ENCODE peak calls at places on chromosomes 1 and 21, in eight cellular contexts. One of them, this sample, is unnamed. For H3K4me1 and H3K36me3, the result is how much of the 10 kb centered on the place peaks cover.

GRCh38 chr1:67646145-67647035 is 38.6 kb upstream of the GADD45A start:
- DNase-seq in GM23338: no peak
- DNase-seq in cardiac muscle cell: peak
- DNase-seq in PC-9: peak
- DNase-seq in neuronal stem cell: peak
- DNase-seq in colonic mucosa: peak
- DNase-seq in aorta: peak
- DNase-seq in suprapubic skin: no peak
- DNase-seq in this sample: no peak

GRCh38 chr1:205350626-205351235 is 6.0 kb downstream of the KLHDC8A start:
- DNase-seq in GM23338: peak
- DNase-seq in cardiac muscle cell: no peak
- DNase-seq in PC-9: no peak
- DNase-seq in neuronal stem cell: no peak
- DNase-seq in colonic mucosa: no peak
- DNase-seq in aorta: no peak
- DNase-seq in suprapubic skin: no peak
- DNase-seq in this sample: no peak

GRCh38 chr1:29120955-29121485 is 2.7 kb downstream of the TMEM200B start:
- DNase-seq in GM23338: peak
- DNase-seq in cardiac muscle cell: peak
- DNase-seq in PC-9: no peak
- DNase-seq in neuronal stem cell: peak
- DNase-seq in colonic mucosa: peak
- DNase-seq in aorta: no peak
- DNase-seq in suprapubic skin: peak
- DNase-seq in this sample: no peak

GRCh38 chr1:77416692-77417450 is 135.1 kb downstream of the AK5 start:
- DNase-seq in GM23338: peak
- DNase-seq in cardiac muscle cell: no peak
- DNase-seq in PC-9: no peak
- DNase-seq in neuronal stem cell: no peak
- DNase-seq in colonic mucosa: no peak
- DNase-seq in aorta: no peak
- DNase-seq in suprapubic skin: no peak
- DNase-seq in this sample: peak

GRCh38 chr1:30334767-30335166 is 388.6 kb downstream of the MATN1 start:
- DNase-seq in GM23338: no peak
- DNase-seq in cardiac muscle cell: no peak
- DNase-seq in PC-9: no peak
- DNase-seq in neuronal stem cell: no peak
- DNase-seq in colonic mucosa: no peak
- DNase-seq in aorta: no peak
- DNase-seq in suprapubic skin: no peak
- DNase-seq in this sample: no peak

GRCh38 chr1:110338200-110339039 is 757 bp upstream of the RBM15 start:
- DNase-seq in GM23338: peak
- DNase-seq in cardiac muscle cell: peak
- DNase-seq in PC-9: peak
- DNase-seq in neuronal stem cell: peak
- DNase-seq in colonic mucosa: peak
- DNase-seq in aorta: peak
- DNase-seq in suprapubic skin: peak
- DNase-seq in this sample: peak

GRCh38 chr1:165887877-165888551 is 60.6 kb downstream of the UCK2 start:
- DNase-seq in GM23338: no peak
- DNase-seq in cardiac muscle cell: no peak
- DNase-seq in PC-9: peak
- DNase-seq in neuronal stem cell: no peak
- DNase-seq in colonic mucosa: no peak
- DNase-seq in aorta: no peak
- DNase-seq in suprapubic skin: no peak
- DNase-seq in this sample: no peak

GRCh38 chr1:234950598-234950997 is 178.0 kb downstream of the TOMM20 start:
- DNase-seq in GM23338: no peak
- DNase-seq in cardiac muscle cell: no peak
- DNase-seq in PC-9: no peak
- DNase-seq in neuronal stem cell: no peak
- DNase-seq in colonic mucosa: no peak
- DNase-seq in aorta: no peak
- DNase-seq in suprapubic skin: no peak
- DNase-seq in this sample: no peak

GRCh38 chr1:200488375-200489165 is 78.7 kb upstream of the ZNF281 start:
- DNase-seq in GM23338: peak
- DNase-seq in cardiac muscle cell: peak
- DNase-seq in PC-9: peak
- DNase-seq in neuronal stem cell: peak
- DNase-seq in colonic mucosa: peak
- DNase-seq in aorta: no peak
- DNase-seq in suprapubic skin: no peak
- DNase-seq in this sample: peak

GRCh38 chr1:165434264-165434663 is 10.7 kb downstream of the RXRG start:
- DNase-seq in GM23338: peak
- DNase-seq in cardiac muscle cell: peak
- DNase-seq in PC-9: no peak
- DNase-seq in neuronal stem cell: peak
- DNase-seq in colonic mucosa: no peak
- DNase-seq in aorta: no peak
- DNase-seq in suprapubic skin: no peak
- DNase-seq in this sample: no peak

GRCh38 chr1:231040800-231041704 is 998 bp upstream of the FAM89A start:
- DNase-seq in GM23338: peak
- DNase-seq in cardiac muscle cell: peak
- DNase-seq in PC-9: no peak
- DNase-seq in neuronal stem cell: no peak
- DNase-seq in colonic mucosa: no peak
- DNase-seq in aorta: peak
- DNase-seq in suprapubic skin: peak
- DNase-seq in this sample: peak

GRCh38 chr1:85311818-85312217 is 35.4 kb upstream of the BCL10 start:
- DNase-seq in GM23338: no peak
- DNase-seq in cardiac muscle cell: no peak
- DNase-seq in PC-9: no peak
- DNase-seq in neuronal stem cell: no peak
- DNase-seq in colonic mucosa: no peak
- DNase-seq in aorta: no peak
- DNase-seq in suprapubic skin: no peak
- DNase-seq in this sample: no peak

GRCh38 chr1:22789356-22789994 is 78.8 kb downstream of the EPHB2 start:
- DNase-seq in GM23338: no peak
- DNase-seq in cardiac muscle cell: no peak
- DNase-seq in PC-9: no peak
- DNase-seq in neuronal stem cell: no peak
- DNase-seq in colonic mucosa: no peak
- DNase-seq in aorta: no peak
- DNase-seq in suprapubic skin: no peak
- DNase-seq in this sample: no peak

GRCh38 chr1:224170748-224171478 is 12.1 kb upstream of the DEGS1 start:
- DNase-seq in GM23338: peak
- DNase-seq in cardiac muscle cell: no peak
- DNase-seq in PC-9: peak
- DNase-seq in neuronal stem cell: no peak
- DNase-seq in colonic mucosa: no peak
- DNase-seq in aorta: peak
- DNase-seq in suprapubic skin: no peak
- DNase-seq in this sample: peak

GRCh38 chr1:155016231-155016831 is 13.7 kb downstream of the ZBTB7B start:
- DNase-seq in GM23338: no peak
- DNase-seq in cardiac muscle cell: no peak
- DNase-seq in PC-9: no peak
- DNase-seq in neuronal stem cell: no peak
- DNase-seq in colonic mucosa: peak
- DNase-seq in aorta: no peak
- DNase-seq in suprapubic skin: no peak
- DNase-seq in this sample: no peak

GRCh38 chr21:35932232-35932911 is 128.0 kb downstream of the SETD4 start:
- DNase-seq in GM23338: no peak
- DNase-seq in cardiac muscle cell: peak
- DNase-seq in PC-9: peak
- DNase-seq in neuronal stem cell: no peak
- DNase-seq in colonic mucosa: no peak
- DNase-seq in aorta: peak
- DNase-seq in suprapubic skin: no peak
- DNase-seq in this sample: no peak

GRCh38 chr1:54610048-54610447 is 13.3 kb downstream of the FAM151A start:
- DNase-seq in GM23338: peak
- DNase-seq in cardiac muscle cell: no peak
- DNase-seq in PC-9: no peak
- DNase-seq in neuronal stem cell: no peak
- DNase-seq in colonic mucosa: no peak
- DNase-seq in aorta: no peak
- DNase-seq in suprapubic skin: peak
- DNase-seq in this sample: no peak

GRCh38 chr1:85582687-85583354 is 2.3 kb downstream of the CCN1 start:
- DNase-seq in GM23338: peak
- DNase-seq in cardiac muscle cell: no peak
- DNase-seq in PC-9: peak
- DNase-seq in neuronal stem cell: no peak
- DNase-seq in colonic mucosa: no peak
- DNase-seq in aorta: no peak
- DNase-seq in suprapubic skin: no peak
- DNase-seq in this sample: no peak

DNA sequence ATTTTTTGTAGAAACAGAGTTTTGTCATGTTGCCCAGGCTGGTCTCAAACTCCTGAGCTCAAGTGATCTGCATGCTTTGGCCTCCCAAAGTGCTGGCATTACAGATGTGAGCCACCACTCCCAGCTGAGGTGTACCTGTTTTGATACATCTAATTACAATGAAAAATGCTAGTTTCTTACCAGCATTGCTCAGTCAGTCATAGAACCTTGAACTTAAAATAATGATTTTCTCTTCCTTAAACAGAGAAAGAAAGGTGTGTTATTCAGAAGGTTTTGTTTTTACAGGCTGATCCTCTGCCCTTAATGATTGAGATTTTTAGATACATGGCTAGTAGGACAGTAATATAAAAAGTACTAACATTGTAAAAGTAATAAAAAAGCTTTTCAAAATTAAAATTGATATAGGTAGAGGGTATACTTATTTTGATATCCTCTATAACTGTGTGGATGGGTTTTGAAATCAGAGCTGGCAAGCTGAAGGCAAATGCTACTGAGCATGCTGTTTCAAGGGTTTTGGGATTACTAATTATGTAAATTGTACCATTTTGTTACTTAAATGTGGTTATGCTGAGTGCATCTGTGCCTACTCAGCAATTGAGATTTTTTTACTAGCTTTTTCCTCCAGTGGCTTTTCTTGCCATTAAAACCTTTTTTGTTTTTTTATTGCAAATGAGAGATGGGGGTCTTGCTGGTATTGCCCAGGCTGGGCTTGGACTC is 16.1 kb downstream of the PRRC2C start:
- DNase-seq in GM23338: no peak
- DNase-seq in cardiac muscle cell: no peak
- DNase-seq in PC-9: no peak
- DNase-seq in neuronal stem cell: no peak
- DNase-seq in colonic mucosa: no peak
- DNase-seq in aorta: no peak
- DNase-seq in suprapubic skin: no peak
- DNase-seq in this sample: no peak
- H3K4me1 ChIP-seq in GM23338: under half
- H3K4me1 ChIP-seq in cardiac muscle cell: under half
- H3K4me1 ChIP-seq in PC-9: under half
- H3K4me1 ChIP-seq in neuronal stem cell: under half
- H3K4me1 ChIP-seq in colonic mucosa: under half
- H3K4me1 ChIP-seq in aorta: under half
- H3K4me1 ChIP-seq in suprapubic skin: under half
- H3K4me1 ChIP-seq in this sample: under half

GRCh38 chr21:46234436-46234950 is 5.9 kb upstream of the LSS start:
- DNase-seq in GM23338: no peak
- DNase-seq in cardiac muscle cell: no peak
- DNase-seq in PC-9: no peak
- DNase-seq in neuronal stem cell: no peak
- DNase-seq in colonic mucosa: no peak
- DNase-seq in aorta: no peak
- DNase-seq in suprapubic skin: no peak
- DNase-seq in this sample: no peak
- H3K36me3 ChIP-seq in GM23338: half or more
- H3K36me3 ChIP-seq in cardiac muscle cell: under half
- H3K36me3 ChIP-seq in PC-9: under half
- H3K36me3 ChIP-seq in neuronal stem cell: under half
- H3K36me3 ChIP-seq in colonic mucosa: under half
- H3K36me3 ChIP-seq in aorta: under half
- H3K36me3 ChIP-seq in suprapubic skin: half or more
- H3K36me3 ChIP-seq in this sample: under half

DNA sequence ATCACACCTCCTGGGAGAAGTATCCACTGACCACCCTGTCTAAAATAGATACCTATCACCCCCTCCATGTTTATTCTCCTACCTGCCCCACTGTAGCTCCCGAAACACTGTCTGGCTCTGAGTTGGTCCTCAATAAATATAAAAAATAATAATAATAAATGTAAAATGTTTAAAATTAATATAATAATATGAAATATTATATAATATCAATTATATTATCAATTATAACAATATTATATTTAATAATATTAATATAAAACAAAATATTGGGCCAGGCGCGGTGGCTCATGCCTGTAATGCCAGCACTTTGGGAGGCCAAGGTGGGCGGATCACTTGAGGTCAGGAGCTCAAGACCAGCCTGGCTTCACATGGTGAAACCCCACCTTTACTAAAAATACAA is 52.3 kb upstream of the TIAM1 start:
- DNase-seq in GM23338: no peak
- DNase-seq in cardiac muscle cell: no peak
- DNase-seq in PC-9: no peak
- DNase-seq in neuronal stem cell: no peak
- DNase-seq in colonic mucosa: no peak
- DNase-seq in aorta: no peak
- DNase-seq in suprapubic skin: no peak
- DNase-seq in this sample: no peak
- H3K4me1 ChIP-seq in GM23338: under half
- H3K4me1 ChIP-seq in cardiac muscle cell: under half
- H3K4me1 ChIP-seq in PC-9: under half
- H3K4me1 ChIP-seq in neuronal stem cell: under half
- H3K4me1 ChIP-seq in colonic mucosa: under half
- H3K4me1 ChIP-seq in aorta: under half
- H3K4me1 ChIP-seq in suprapubic skin: under half
- H3K4me1 ChIP-seq in this sample: under half

GRCh38 chr1:26558649-26559048 is 29.1 kb downstream of the RPS6KA1 start:
- DNase-seq in GM23338: no peak
- DNase-seq in cardiac muscle cell: no peak
- DNase-seq in PC-9: no peak
- DNase-seq in neuronal stem cell: no peak
- DNase-seq in colonic mucosa: no peak
- DNase-seq in aorta: no peak
- DNase-seq in suprapubic skin: no peak
- DNase-seq in this sample: no peak

GRCh38 chr1:26557078-26557477 is 27.5 kb downstream of the RPS6KA1 start:
- DNase-seq in GM23338: no peak
- DNase-seq in cardiac muscle cell: no peak
- DNase-seq in PC-9: no peak
- DNase-seq in neuronal stem cell: no peak
- DNase-seq in colonic mucosa: no peak
- DNase-seq in aorta: no peak
- DNase-seq in suprapubic skin: no peak
- DNase-seq in this sample: no peak

GRCh38 chr1:26556041-26556440 is 26.5 kb downstream of the RPS6KA1 start:
- DNase-seq in GM23338: no peak
- DNase-seq in cardiac muscle cell: no peak
- DNase-seq in PC-9: no peak
- DNase-seq in neuronal stem cell: no peak
- DNase-seq in colonic mucosa: no peak
- DNase-seq in aorta: no peak
- DNase-seq in suprapubic skin: no peak
- DNase-seq in this sample: no peak

GRCh38 chr1:26555550-26555981 is 26.0 kb downstream of the RPS6KA1 start:
- DNase-seq in GM23338: no peak
- DNase-seq in cardiac muscle cell: no peak
- DNase-seq in PC-9: no peak
- DNase-seq in neuronal stem cell: no peak
- DNase-seq in colonic mucosa: no peak
- DNase-seq in aorta: no peak
- DNase-seq in suprapubic skin: no peak
- DNase-seq in this sample: no peak

GRCh38 chr1:26560403-26560780 is 30.8 kb downstream of the RPS6KA1 start:
- DNase-seq in GM23338: no peak
- DNase-seq in cardiac muscle cell: no peak
- DNase-seq in PC-9: no peak
- DNase-seq in neuronal stem cell: no peak
- DNase-seq in colonic mucosa: no peak
- DNase-seq in aorta: no peak
- DNase-seq in suprapubic skin: no peak
- DNase-seq in this sample: no peak
- H3K36me3 ChIP-seq in GM23338: under half
- H3K36me3 ChIP-seq in cardiac muscle cell: under half
- H3K36me3 ChIP-seq in PC-9: under half
- H3K36me3 ChIP-seq in neuronal stem cell: under half
- H3K36me3 ChIP-seq in colonic mucosa: under half
- H3K36me3 ChIP-seq in aorta: under half
- H3K36me3 ChIP-seq in suprapubic skin: half or more
- H3K36me3 ChIP-seq in this sample: under half